ENCODE peak calls at places on chromosome 7, in eight cellular contexts. Z, P, C, T, O, Q, U and S are unnamed samples.
A peak's percentile ranks its signal among the peaks of the same experiment; 100 is the strongest.

GRCh38 chr7:56449762-56450161 is 333.5 kb upstream of the NUPR2 start:
- DNase-seq in Z (no peak), P (no peak), C (no peak), T (no peak), O (no peak), Q (no peak), U (no peak), S (no peak)

GRCh38 chr7:141700848-141701371 is 1.1 kb downstream of the DENND11 start:
- DNase-seq in Z (no peak), P (no peak), C (no peak), T (no peak), O (no peak), Q (no peak), U (no peak), S (no peak)

GRCh38 chr7:33183504-33183903 is 54.1 kb downstream of the BBS9 start:
- DNase-seq in Z (no peak), P (no peak), C (no peak), T (no peak), O (no peak), Q (no peak), U (no peak), S (no peak)

GRCh38 chr7:139820089-139820488 is 9.0 kb upstream of the TBXAS1 start:
- DNase-seq in Z (no peak), P (no peak), C (no peak), T (no peak), O (no peak), Q (no peak), U (no peak), S (no peak)

GRCh38 chr7:87359366-87359765 is 13.9 kb downstream of the CROT start:
- DNase-seq in Z (no peak), P (no peak), C (no peak), T (no peak), O (no peak), Q (no peak), U (no peak), S (no peak)

GRCh38 chr7:4040031-4040928 is 641.8 kb upstream of the FOXK1 start:
- DNase-seq in Z (no peak), P (no peak), C (no peak), T (no peak), O (no peak), Q (no peak), U (no peak), S (no peak)

GRCh38 chr7:142300689-142301088 is 42.8 kb upstream of the PRSS58 start:
- DNase-seq in Z (no peak), P (no peak), C (no peak), T (peak; percentile 57), O (peak; percentile 38), Q (no peak), U (no peak), S (no peak)

GRCh38 chr7:82528577-82529305 is 85.2 kb upstream of the CACNA2D1 start:
- DNase-seq in Z (no peak), P (no peak), C (no peak), T (no peak), O (no peak), Q (no peak), U (no peak), S (no peak)

GRCh38 chr7:20320786-20321185 is 9.9 kb upstream of the ITGB8 start:
- DNase-seq in Z (no peak), P (no peak), C (no peak), T (no peak), O (no peak), Q (no peak), U (no peak), S (no peak)

GRCh38 chr7:30521532-30521931 is 16.9 kb upstream of the GGCT start:
- DNase-seq in Z (peak; percentile 23), P (no peak), C (no peak), T (no peak), O (peak; percentile 21), Q (no peak), U (no peak), S (no peak)

GRCh38 chr7:135979674-135980660 is 2.8 kb upstream of the MTPN start:
- DNase-seq in Z (no peak), P (no peak), C (no peak), T (no peak), O (no peak), Q (no peak), U (no peak), S (no peak)

GRCh38 chr7:155825346-155825745 is 13.1 kb upstream of the SHH start:
- DNase-seq in Z (no peak), P (no peak), C (no peak), T (no peak), O (no peak), Q (no peak), U (no peak), S (no peak)

GRCh38 chr7:113917840-113918239 is 969 bp downstream of the PPP1R3A start:
- DNase-seq in Z (no peak), P (no peak), C (no peak), T (no peak), O (no peak), Q (no peak), U (no peak), S (no peak)

GRCh38 chr7:158097511-158098124 is 490.0 kb downstream of the PTPRN2 start:
- DNase-seq in Z (no peak), P (no peak), C (no peak), T (no peak), O (no peak), Q (no peak), U (no peak), S (peak; percentile 49)

GRCh38 chr7:44378744-44379143 is 53.4 kb upstream of the CAMK2B start:
- DNase-seq in Z (no peak), P (no peak), C (no peak), T (no peak), O (no peak), Q (peak; percentile 75), U (no peak), S (no peak)

GRCh38 chr7:7354674-7355073 is 172.3 kb downstream of the C1GALT1 start:
- DNase-seq in Z (no peak), P (no peak), C (no peak), T (no peak), O (no peak), Q (no peak), U (no peak), S (no peak)

GRCh38 chr7:36393826-36394225 is 4.2 kb downstream of the ANLN start:
- DNase-seq in Z (no peak), P (no peak), C (no peak), T (no peak), O (peak; percentile 47), Q (peak; percentile 67), U (no peak), S (no peak)

GRCh38 chr7:133436014-133436428 is 183.1 kb downstream of the EXOC4 start:
- DNase-seq in Z (no peak), P (no peak), C (no peak), T (no peak), O (no peak), Q (no peak), U (no peak), S (no peak)

GRCh38 chr7:85239114-85239513 is 52.3 kb upstream of the SEMA3D start:
- DNase-seq in Z (no peak), P (no peak), C (no peak), T (no peak), O (no peak), Q (no peak), U (no peak), S (no peak)

GRCh38 chr7:100880645-100881044 is 5.7 kb downstream of the SRRT start:
- DNase-seq in Z (no peak), P (no peak), C (no peak), T (no peak), O (no peak), Q (no peak), U (no peak), S (no peak)

GRCh38 chr7:100878685-100879084 is 3.8 kb downstream of the SRRT start:
- DNase-seq in Z (no peak), P (no peak), C (no peak), T (no peak), O (no peak), Q (no peak), U (no peak), S (no peak)

GRCh38 chr7:100879685-100880261 is 4.9 kb downstream of the SRRT start:
- DNase-seq in Z (no peak), P (no peak), C (no peak), T (no peak), O (no peak), Q (no peak), U (no peak), S (no peak)

GRCh38 chr7:100875356-100875751 is 451 bp downstream of the SRRT start:
- DNase-seq in Z (no peak), P (no peak), C (no peak), T (no peak), O (peak; percentile 60), Q (peak; percentile 40), U (no peak), S (no peak)

GRCh38 chr7:100878013-100878412 is 3.1 kb downstream of the SRRT start:
- DNase-seq in Z (no peak), P (no peak), C (no peak), T (no peak), O (no peak), Q (no peak), U (no peak), S (no peak)
- H3K4me1 ChIP-seq in Z (peaks cover 31% of the 10 kb centered on the region), P (peaks cover 6% of the 10 kb centered on the region), C (peaks cover 22% of the 10 kb centered on the region), T (peaks cover 33% of the 10 kb centered on the region), O (peaks cover 52% of the 10 kb centered on the region), Q (peaks cover 45% of the 10 kb centered on the region), U (peaks cover 9% of the 10 kb centered on the region), S (peaks cover 48% of the 10 kb centered on the region)

GRCh38 chr7:105477908-105478307 is 44.2 kb downstream of the PUS7 start:
- DNase-seq in Z (no peak), P (no peak), C (no peak), T (no peak), O (no peak), Q (no peak), U (no peak), S (no peak)

GRCh38 chr7:105478606-105479005 is 43.5 kb downstream of the PUS7 start:
- DNase-seq in Z (no peak), P (no peak), C (no peak), T (no peak), O (no peak), Q (no peak), U (no peak), S (no peak)

GRCh38 chr7:105480931-105481330 is 41.1 kb downstream of the PUS7 start:
- DNase-seq in Z (no peak), P (no peak), C (no peak), T (no peak), O (no peak), Q (no peak), U (no peak), S (no peak)
- TF ChIP-seq EP300 in Z (no peak), P (no peak), C (no peak), T (no peak), O (no peak), Q (no peak), U (no peak), S (no peak)

GRCh38 chr7:100705753-100706671 is at the start of gene POP7:
- DNase-seq in Z (peak; percentile 99), P (peak; percentile 100), C (peak; percentile 99), T (peak; percentile 99), O (peak; percentile 100), Q (peak; percentile 94), U (peak; percentile 91), S (peak; percentile 100)
- TF ChIP-seq POLR2A in Z (peak; percentile 79), P (peak; percentile 38), C (peak; percentile 77), T (peak; percentile 10), O (peak; percentile 96), Q (peak; percentile 89), U (peak; percentile 72), S (peak; percentile 5)

DNA sequence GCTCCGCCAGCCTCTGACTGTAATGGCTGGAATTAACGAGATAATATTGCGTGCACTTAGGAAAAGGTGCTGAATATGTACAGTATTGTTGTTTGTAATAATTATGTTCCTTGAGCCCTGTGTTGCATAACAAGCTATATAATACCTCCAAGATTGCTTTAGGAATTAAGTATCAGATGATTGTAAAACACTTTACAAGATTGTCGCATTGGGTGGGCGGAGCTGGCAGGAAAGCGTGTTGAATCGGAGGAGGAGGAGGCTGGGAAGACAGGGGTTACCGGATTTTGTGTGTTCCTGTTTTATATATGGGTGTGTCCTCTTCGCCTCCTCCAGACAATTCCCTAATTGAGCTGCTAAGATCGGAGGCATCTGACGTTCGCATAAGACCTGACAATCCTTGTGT is 193.1 kb upstream of the SH2B2 start:
- DNase-seq in Z (no peak), P (no peak), C (peak; percentile 57), T (no peak), O (no peak), Q (no peak), U (no peak), S (peak; percentile 23)
- H3K4me1 ChIP-seq in Z (no peaks in the 10 kb centered on the region), P (no peaks in the 10 kb centered on the region), C (peaks cover 22% of the 10 kb centered on the region), T (no peaks in the 10 kb centered on the region), O (peaks cover 3% of the 10 kb centered on the region), Q (peaks cover 24% of the 10 kb centered on the region), U (peaks cover 16% of the 10 kb centered on the region), S (peaks cover 14% of the 10 kb centered on the region)